ENCODE peak calls at places on chromosomes 13 and 19, in seven cellular contexts. D, A, S, P, E, T and M are unnamed samples.
A peak's percentile ranks its signal among the peaks of the same experiment; 100 is the strongest.

GRCh38 chr19:51026554-51026831 is at the start of gene KLK11:
- DNase-seq in D (no peak), A (no peak), S (no peak), P (no peak), E (no peak), T (no peak), M (no peak)

GRCh38 chr13:74210693-74211393 is 76.6 kb upstream of the KLF12 start:
- DNase-seq in D (peak; percentile 100), A (no peak), S (peak; percentile 35), P (peak; percentile 9), E (no peak), T (peak; percentile 95), M (peak; percentile 96)

GRCh38 chr13:42266464-42266863 is 5.5 kb upstream of the AKAP11 start:
- DNase-seq in D (peak; percentile 67), A (no peak), S (peak; percentile 30), P (no peak), E (no peak), T (no peak), M (peak; percentile 76)

GRCh38 chr13:31207630-31208549 is 8.1 kb downstream of the B3GLCT start:
- DNase-seq in D (peak; percentile 36), A (peak; percentile 45), S (no peak), P (no peak), E (peak; percentile 90), T (no peak), M (peak; percentile 77)

GRCh38 chr19:29963576-29963975 is 21.5 kb downstream of the URI1 start:
- DNase-seq in D (no peak), A (no peak), S (no peak), P (no peak), E (no peak), T (no peak), M (no peak)

GRCh38 chr13:59680429-59681024 is 483.2 kb downstream of the DIAPH3 start:
- DNase-seq in D (peak; percentile 55), A (no peak), S (peak; percentile 39), P (no peak), E (no peak), T (peak; percentile 38), M (peak; percentile 48)

GRCh38 chr13:60617863-60618733 is 221.1 kb downstream of the TDRD3 start:
- DNase-seq in D (peak; percentile 72), A (no peak), S (peak; percentile 14), P (peak; percentile 32), E (no peak), T (peak; percentile 4), M (peak; percentile 58)

GRCh38 chr13:74115138-74115537 is 19.1 kb downstream of the KLF12 start:
- DNase-seq in D (peak; percentile 79), A (no peak), S (no peak), P (no peak), E (no peak), T (peak; percentile 59), M (peak; percentile 66)

GRCh38 chr19:42528354-42529247 is at the start of gene CEACAM1:
- DNase-seq in D (peak; percentile 16), A (peak; percentile 17), S (no peak), P (no peak), E (no peak), T (peak; percentile 55), M (peak; percentile 38)

GRCh38 chr19:56116606-56117005 is 4.5 kb downstream of the ZNF787 start:
- DNase-seq in D (no peak), A (no peak), S (no peak), P (no peak), E (no peak), T (no peak), M (no peak)

GRCh38 chr13:80871481-80871880 is 530.6 kb upstream of the SPRY2 start:
- DNase-seq in D (peak; percentile 80), A (no peak), S (no peak), P (no peak), E (no peak), T (peak; percentile 91), M (peak; percentile 55)

GRCh38 chr19:38245826-38246498 is 10.2 kb downstream of the PPP1R14A start:
- DNase-seq in D (peak; percentile 70), A (no peak), S (no peak), P (no peak), E (no peak), T (no peak), M (peak; percentile 57)

GRCh38 chr19:37699057-37699456 is 20.5 kb downstream of the ZNF607 start:
- DNase-seq in D (peak; percentile 1), A (no peak), S (no peak), P (no peak), E (no peak), T (no peak), M (no peak)

GRCh38 chr19:15137777-15138176 is 30.6 kb downstream of the SYDE1 start:
- DNase-seq in D (peak; percentile 56), A (no peak), S (no peak), P (no peak), E (no peak), T (peak; percentile 26), M (no peak)

GRCh38 chr13:26941345-26942174 is 181.0 kb upstream of the GPR12 start:
- DNase-seq in D (peak; percentile 74), A (no peak), S (no peak), P (no peak), E (no peak), T (peak; percentile 71), M (peak; percentile 46)

GRCh38 chr19:35437152-35437951 is 10.7 kb upstream of the FFAR2 start:
- DNase-seq in D (no peak), A (no peak), S (no peak), P (no peak), E (no peak), T (no peak), M (peak; percentile 35)

GRCh38 chr19:5655412-5655811 is 24.9 kb downstream of the MICOS13 start:
- DNase-seq in D (no peak), A (no peak), S (no peak), P (no peak), E (no peak), T (no peak), M (no peak)

GRCh38 chr19:5648464-5648863 is 25.6 kb downstream of the SAFB start:
- DNase-seq in D (no peak), A (no peak), S (no peak), P (no peak), E (no peak), T (no peak), M (no peak)

GRCh38 chr19:5654931-5655330 is 25.4 kb downstream of the MICOS13 start:
- DNase-seq in D (no peak), A (no peak), S (no peak), P (no peak), E (no peak), T (no peak), M (no peak)

GRCh38 chr19:5651361-5651760 is 28.5 kb downstream of the SAFB start:
- DNase-seq in D (no peak), A (no peak), S (no peak), P (no peak), E (no peak), T (no peak), M (no peak)

DNA sequence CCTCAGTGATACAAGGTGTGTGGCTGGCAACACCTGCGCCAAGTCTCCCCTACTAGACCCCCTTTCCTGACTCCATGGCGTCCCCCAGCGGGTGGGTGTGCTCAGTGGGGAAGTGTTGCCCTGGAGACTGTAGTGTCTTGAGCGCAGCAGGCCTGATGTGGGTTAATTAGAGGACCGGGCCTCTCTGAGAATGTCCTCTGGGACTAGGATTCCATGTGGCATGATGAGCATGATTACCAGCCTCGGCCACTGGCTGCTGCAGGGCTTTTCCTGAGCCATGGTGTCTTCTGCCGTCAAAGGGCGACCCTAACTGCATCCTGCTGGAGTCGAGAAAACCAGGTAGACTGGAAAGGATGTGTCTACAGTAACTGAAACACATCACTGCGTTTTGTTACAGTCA is 28.1 kb downstream of the MICOS13 start:
- DNase-seq in D (no peak), A (no peak), S (no peak), P (no peak), E (no peak), T (no peak), M (no peak)
- TF ChIP-seq CTCF in D (no peak), A (no peak), S (no peak), P (no peak), E (no peak), T (no peak), M (no peak)

DNA sequence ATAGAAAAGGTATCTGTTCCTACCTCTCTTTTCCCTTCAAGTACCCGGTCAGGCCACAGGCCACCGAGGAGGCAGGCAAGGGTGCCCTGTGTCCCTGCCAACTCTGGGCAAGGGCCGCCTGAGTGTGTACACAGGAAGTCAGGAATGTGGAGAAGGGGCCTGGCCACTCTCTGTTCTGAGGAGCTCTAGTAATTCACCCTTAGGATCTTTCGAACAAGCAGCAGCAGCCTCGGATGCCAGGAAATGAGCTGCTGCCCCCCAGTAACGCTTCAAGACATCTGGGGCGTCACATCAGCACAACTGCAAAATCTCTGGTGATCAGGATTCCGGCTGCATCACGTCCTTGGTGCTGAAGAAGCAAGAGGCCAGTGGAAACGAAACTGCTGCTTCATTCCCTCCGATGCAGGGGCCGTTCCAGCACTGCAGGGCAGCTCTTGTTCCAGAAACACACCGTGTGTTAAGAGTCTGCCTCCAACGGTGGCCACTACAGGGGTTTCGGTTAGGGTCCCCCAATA is 2.0 kb downstream of the RAB20 start:
- DNase-seq in D (peak; percentile 51), A (no peak), S (peak; percentile 30), P (no peak), E (no peak), T (peak; percentile 18), M (peak; percentile 32)
- H3K4me3 ChIP-seq in D (peak overlapping the region; percentile 22), A (peak overlapping the region; percentile 88), S (no peak overlapping the region), P (peak overlapping the region; percentile 91), E (peak overlapping the region; percentile 96), T (no peak overlapping the region), M (peak overlapping the region; percentile 83)

DNA sequence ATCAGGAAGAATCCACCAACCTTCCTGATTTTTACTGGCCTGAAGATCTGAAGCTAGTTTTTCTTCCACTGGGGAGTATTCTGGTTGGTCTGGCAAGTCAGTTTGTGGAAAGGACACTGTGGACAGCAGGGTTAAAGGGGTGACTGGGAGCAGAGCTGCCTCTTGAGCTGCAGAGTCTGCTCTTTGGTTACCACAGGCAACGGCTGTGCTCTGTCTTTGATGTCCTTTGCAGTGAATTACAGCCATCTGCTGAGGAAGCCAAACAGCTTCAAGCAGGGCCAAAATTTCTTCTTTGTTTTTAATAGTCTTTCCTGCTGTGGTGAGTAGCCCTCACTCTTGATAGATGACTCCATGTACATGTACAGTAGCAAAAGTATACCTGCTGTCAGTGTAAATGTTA is 75.7 kb downstream of the ZNF100 start:
- DNase-seq in D (no peak), A (no peak), S (peak; percentile 53), P (no peak), E (peak; percentile 66), T (no peak), M (no peak)
- TF ChIP-seq CTCF in D (no peak), A (no peak), S (no peak), P (no peak), E (no peak), T (no peak), M (no peak)

GRCh38 chr13:67221630-67222226 is 8.4 kb downstream of the PCDH9 start:
- DNase-seq in D (no peak), A (no peak), S (no peak), P (no peak), E (no peak), T (no peak), M (no peak)

GRCh38 chr13:67224148-67224846 is 5.8 kb downstream of the PCDH9 start:
- DNase-seq in D (peak; percentile 90), A (peak; percentile 71), S (peak; percentile 86), P (peak; percentile 73), E (no peak), T (peak; percentile 62), M (peak; percentile 92)

GRCh38 chr13:67223024-67223423 is 7.1 kb downstream of the PCDH9 start:
- DNase-seq in D (peak; percentile 82), A (no peak), S (no peak), P (no peak), E (no peak), T (peak; percentile 43), M (peak; percentile 63)

GRCh38 chr13:67225252-67226159 is 4.6 kb downstream of the PCDH9 start:
- DNase-seq in D (no peak), A (no peak), S (no peak), P (no peak), E (no peak), T (no peak), M (no peak)

GRCh38 chr13:67223742-67224141 is 6.4 kb downstream of the PCDH9 start:
- DNase-seq in D (no peak), A (no peak), S (no peak), P (no peak), E (no peak), T (peak; percentile 13), M (peak; percentile 37)
- H3K4me3 ChIP-seq in D (no peak overlapping the region), A (peak overlapping the region; percentile 45), S (no peak overlapping the region), P (peak overlapping the region; percentile 23), E (peak overlapping the region; percentile 51), T (no peak overlapping the region), M (peak overlapping the region; percentile 46)